ENCODE peak calls at places on chromosome 1, in eight cellular contexts. S is testis, Q is left ventricle myocardium inferior, H is pancreas, K is right lobe of liver, F is A549, C is kidney, N is heart left ventricle. R is an unnamed sample. For H3K4me1, the result is how much of the 10 kb centered on the place peaks cover.

GRCh38 chr1:222104661-222105392 is 362.9 kb upstream of the DUSP10 start:
- DNase-seq in N (no peak), S (no peak), Q (no peak), K (no peak), H (no peak), F (no peak), C (no peak), R (no peak)

GRCh38 chr1:111604931-111605330 is 14.7 kb upstream of the RAP1A start:
- DNase-seq in S (no peak), K (no peak), C (no peak), Q (no peak), F (no peak), H (no peak), N (no peak), R (no peak)

GRCh38 chr1:206930210-206930798 is 8.6 kb upstream of the FCMR start:
- DNase-seq in K (no peak), C (no peak), S (no peak), N (no peak), H (no peak), Q (no peak), F (no peak), R (no peak)

GRCh38 chr1:86069757-86070145 is 86.8 kb downstream of the COL24A1 start:
- DNase-seq in C (no peak), S (no peak), K (no peak), H (no peak), Q (no peak), N (no peak), F (no peak), R (no peak)

GRCh38 chr1:158943059-158943458 is 11.7 kb downstream of the PYHIN1 start:
- DNase-seq in N (no peak), F (no peak), S (no peak), C (no peak), Q (no peak), K (no peak), H (no peak), R (no peak)

GRCh38 chr1:173052681-173053196 is 2.0 kb upstream of the TNFSF18 start:
- DNase-seq in H (peak), F (no peak), S (no peak), C (no peak), Q (no peak), K (no peak), N (no peak), R (no peak)

GRCh38 chr1:50251592-50252165 is 143.0 kb downstream of the ELAVL4 start:
- DNase-seq in H (no peak), Q (no peak), N (no peak), C (no peak), S (no peak), K (no peak), F (no peak), R (no peak)

GRCh38 chr1:9589144-9589718 is 520 bp downstream of the TMEM201 start:
- DNase-seq in N (no peak), C (no peak), Q (no peak), H (no peak), K (no peak), F (no peak), S (peak), R (no peak)

GRCh38 chr1:67662884-67663283 is 22.1 kb upstream of the GADD45A start:
- DNase-seq in S (no peak), F (no peak), N (no peak), C (no peak), Q (no peak), H (no peak), K (no peak), R (no peak)

GRCh38 chr1:231919900-231920299 is 293.3 kb downstream of the DISC1 start:
- DNase-seq in C (no peak), S (no peak), K (no peak), H (no peak), Q (no peak), F (no peak), N (peak), R (no peak)

GRCh38 chr1:199172286-199173124 is 533.7 kb downstream of the PTPRC start:
- DNase-seq in N (no peak), Q (no peak), C (no peak), F (no peak), K (no peak), S (no peak), H (no peak), R (no peak)

GRCh38 chr1:197911172-197911856 is 5.9 kb upstream of the LHX9 start:
- DNase-seq in N (no peak), S (no peak), F (no peak), C (no peak), K (peak), H (no peak), Q (no peak), R (no peak)

GRCh38 chr1:248807067-248807737 is 18.5 kb downstream of the SH3BP5L start:
- DNase-seq in F (peak), N (peak), H (peak), Q (peak), C (no peak), S (peak), K (peak), R (no peak)

GRCh38 chr1:25715888-25716287 is 84.1 kb upstream of the SELENON start:
- DNase-seq in N (no peak), S (no peak), H (no peak), C (no peak), F (no peak), Q (no peak), K (no peak), R (no peak)

GRCh38 chr1:22118291-22118992 is 24.5 kb downstream of the WNT4 start:
- DNase-seq in K (no peak), H (no peak), C (no peak), S (no peak), F (no peak), N (no peak), Q (no peak), R (no peak)

GRCh38 chr1:226784081-226785049 is 45.3 kb upstream of the ITPKB start:
- DNase-seq in S (no peak), F (no peak), H (no peak), K (no peak), N (no peak), Q (no peak), C (no peak), R (no peak)

GRCh38 chr1:6590046-6590445 is 10.3 kb downstream of the ZBTB48 start:
- DNase-seq in C (no peak), H (no peak), F (no peak), K (no peak), S (no peak), Q (no peak), N (no peak), R (no peak)

GRCh38 chr1:77279929-77280328 is 1.9 kb upstream of the AK5 start:
- DNase-seq in H (no peak), C (no peak), K (no peak), N (no peak), S (no peak), Q (no peak), F (no peak), R (no peak)
- H3K27ac ChIP-seq in H (no peak), C (no peak), K (no peak), N (no peak), S (no peak), Q (no peak), F (no peak), R (no peak)

DNA sequence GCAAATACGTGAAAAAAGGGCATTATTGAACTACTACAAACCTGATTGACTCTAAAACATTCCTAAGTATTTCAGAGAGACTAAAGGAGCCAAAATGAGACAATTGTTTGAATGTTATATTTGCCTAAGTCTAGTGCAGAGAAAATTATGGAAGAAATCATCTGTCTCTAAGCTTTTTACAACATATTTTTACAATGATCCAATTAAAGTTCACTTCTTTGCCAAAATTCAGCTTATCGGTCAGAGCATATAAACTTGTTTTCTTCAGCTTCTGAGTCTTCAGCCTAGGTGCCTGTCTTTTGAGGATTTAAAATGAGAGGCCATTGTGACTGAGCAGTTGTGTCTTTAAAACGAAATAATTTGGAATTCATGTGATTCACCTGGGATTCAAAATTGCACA is 181.2 kb upstream of the SGIP1 start:
- DNase-seq in N (no peak), S (no peak), Q (no peak), K (no peak), F (no peak), C (no peak), H (no peak), R (no peak)
- H3K4me1 ChIP-seq in N (half or more), S (under half), Q (half or more), K (under half), F (half or more), C (under half), H (under half), R (under half)

GRCh38 chr1:46613661-46614603 is 2.7 kb downstream of the MOB3C start:
- DNase-seq in F (no peak), K (peak), C (peak), S (peak), N (peak), H (peak), Q (peak), R (peak)
- H3K27ac ChIP-seq in F (no peak), K (no peak), C (no peak), S (peak), N (peak), H (peak), Q (peak), R (peak)

GRCh38 chr1:8023995-8024313 is 2.2 kb downstream of the ERRFI1 start:
- DNase-seq in F (no peak), C (no peak), N (no peak), Q (no peak), S (no peak), K (no peak), H (no peak), R (no peak)

GRCh38 chr1:8024329-8024728 is 1.8 kb downstream of the ERRFI1 start:
- DNase-seq in C (no peak), K (no peak), N (no peak), F (no peak), H (no peak), S (no peak), Q (no peak), R (no peak)

GRCh38 chr1:8023287-8023994 is 2.7 kb downstream of the ERRFI1 start:
- DNase-seq in N (no peak), Q (no peak), H (no peak), S (no peak), F (no peak), C (no peak), K (no peak), R (no peak)

GRCh38 chr1:8021676-8022266 is 4.3 kb downstream of the ERRFI1 start:
- DNase-seq in Q (no peak), H (no peak), K (no peak), F (no peak), S (no peak), N (no peak), C (no peak), R (no peak)

GRCh38 chr1:8022395-8023286 is 3.5 kb downstream of the ERRFI1 start:
- DNase-seq in S (no peak), F (no peak), H (no peak), C (no peak), Q (no peak), K (no peak), N (no peak), R (no peak)
- H3K4me1 ChIP-seq in S (under half), F (under half), H (under half), C (under half), Q (half or more), K (under half), N (half or more), R (under half)

DNA sequence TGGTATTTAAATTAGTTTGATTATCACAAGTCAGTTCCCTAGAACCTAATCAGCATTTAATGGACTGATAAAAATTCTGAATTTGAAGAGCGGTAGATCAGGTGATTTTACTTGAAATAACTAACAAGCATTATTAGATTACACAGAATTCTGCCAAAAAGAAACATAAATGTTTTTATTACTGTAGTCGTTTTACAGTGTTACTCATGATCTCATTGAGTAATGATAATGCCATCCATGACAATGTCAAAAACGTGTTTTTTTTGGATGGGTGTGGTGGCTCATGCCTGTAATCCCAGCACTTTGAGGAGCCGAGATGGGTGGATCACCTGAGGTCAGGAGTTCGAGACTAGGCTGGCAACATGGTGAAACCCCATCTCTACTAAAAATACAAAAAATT is 56.5 kb downstream of the LAMC1 start:
- DNase-seq in Q (no peak), N (no peak), S (no peak), H (no peak), F (no peak), C (no peak), K (no peak), R (no peak)
- H3K27ac ChIP-seq in Q (peak), N (no peak), S (no peak), H (no peak), F (peak), C (no peak), K (peak), R (no peak)

DNA sequence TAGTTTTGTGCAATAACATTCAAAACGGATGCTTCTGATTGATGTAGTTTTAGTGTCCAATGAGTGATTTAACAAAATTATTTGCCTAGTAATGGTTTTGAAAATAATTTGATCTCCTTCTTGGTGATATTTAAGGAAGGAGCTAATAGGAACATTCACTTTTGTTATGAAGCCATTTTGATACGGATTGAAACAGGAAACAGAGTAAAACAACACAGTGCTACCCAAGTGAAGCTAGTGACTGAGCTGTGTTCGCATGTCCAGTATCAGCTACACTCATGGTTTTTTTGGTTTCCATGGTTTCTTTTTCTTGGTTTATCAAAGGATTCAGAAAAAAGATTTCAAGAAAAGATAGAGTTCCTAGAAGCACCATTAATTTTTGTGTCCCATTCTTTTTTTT is 40.1 kb upstream of the PLEKHO1 start:
- DNase-seq in N (no peak), H (no peak), C (no peak), S (no peak), Q (no peak), F (no peak), K (no peak), R (no peak)
- H3K4me1 ChIP-seq in N (under half), H (under half), C (under half), S (under half), Q (under half), F (under half), K (under half), R (under half)